ENCODE peak calls at places on chromosomes 4 and X, in eight cellular contexts. One of them, this sample, is unnamed.

GRCh38 chr4:139575072-139575471 is 19.1 kb upstream of the SETD7 start:
- DNase-seq in fibroblast of pulmonary artery: no peak
- DNase-seq in HCT116: no peak
- DNase-seq in stomach: no peak
- DNase-seq in Jurkat, Clone E6-1: no peak
- DNase-seq in MG63: no peak
- DNase-seq in MM.1S: no peak
- DNase-seq in H7: no peak
- DNase-seq in this sample: no peak

GRCh38 chr4:9875516-9875915 is 94.1 kb downstream of the DRD5 start:
- DNase-seq in fibroblast of pulmonary artery: no peak
- DNase-seq in HCT116: no peak
- DNase-seq in stomach: no peak
- DNase-seq in Jurkat, Clone E6-1: peak
- DNase-seq in MG63: no peak
- DNase-seq in MM.1S: no peak
- DNase-seq in H7: no peak
- DNase-seq in this sample: no peak

GRCh38 chrX:53456254-53456653 is 22.1 kb upstream of the HSD17B10 start:
- DNase-seq in fibroblast of pulmonary artery: no peak
- DNase-seq in HCT116: no peak
- DNase-seq in stomach: no peak
- DNase-seq in Jurkat, Clone E6-1: no peak
- DNase-seq in MG63: no peak
- DNase-seq in MM.1S: no peak
- DNase-seq in H7: no peak
- DNase-seq in this sample: peak

GRCh38 chr4:41125558-41126311 is 88.6 kb downstream of the APBB2 start:
- DNase-seq in fibroblast of pulmonary artery: no peak
- DNase-seq in HCT116: no peak
- DNase-seq in stomach: no peak
- DNase-seq in Jurkat, Clone E6-1: no peak
- DNase-seq in MG63: peak
- DNase-seq in MM.1S: no peak
- DNase-seq in H7: no peak
- DNase-seq in this sample: no peak

GRCh38 chr4:77877771-77878170 is 15.1 kb downstream of the MRPL1 start:
- DNase-seq in fibroblast of pulmonary artery: no peak
- DNase-seq in HCT116: no peak
- DNase-seq in stomach: no peak
- DNase-seq in Jurkat, Clone E6-1: no peak
- DNase-seq in MG63: no peak
- DNase-seq in MM.1S: no peak
- DNase-seq in H7: peak
- DNase-seq in this sample: no peak

GRCh38 chrX:41558531-41558930 is 111.4 kb downstream of the NYX start:
- DNase-seq in fibroblast of pulmonary artery: peak
- DNase-seq in HCT116: no peak
- DNase-seq in stomach: no peak
- DNase-seq in Jurkat, Clone E6-1: peak
- DNase-seq in MG63: no peak
- DNase-seq in MM.1S: peak
- DNase-seq in H7: peak
- DNase-seq in this sample: no peak

GRCh38 chr4:42654606-42655005 is 2.3 kb downstream of the ATP8A1 start:
- DNase-seq in fibroblast of pulmonary artery: peak
- DNase-seq in HCT116: peak
- DNase-seq in stomach: no peak
- DNase-seq in Jurkat, Clone E6-1: no peak
- DNase-seq in MG63: peak
- DNase-seq in MM.1S: no peak
- DNase-seq in H7: no peak
- DNase-seq in this sample: no peak

GRCh38 chr4:110959041-110959643 is 336.3 kb upstream of the PITX2 start:
- DNase-seq in fibroblast of pulmonary artery: peak
- DNase-seq in HCT116: no peak
- DNase-seq in stomach: no peak
- DNase-seq in Jurkat, Clone E6-1: no peak
- DNase-seq in MG63: no peak
- DNase-seq in MM.1S: no peak
- DNase-seq in H7: no peak
- DNase-seq in this sample: no peak

GRCh38 chr4:3122081-3122563 is 47.6 kb downstream of the HTT start:
- DNase-seq in fibroblast of pulmonary artery: peak
- DNase-seq in HCT116: no peak
- DNase-seq in stomach: no peak
- DNase-seq in Jurkat, Clone E6-1: peak
- DNase-seq in MG63: no peak
- DNase-seq in MM.1S: no peak
- DNase-seq in H7: no peak
- DNase-seq in this sample: no peak

GRCh38 chrX:13492286-13492685 is 77.1 kb upstream of the EGFL6 start:
- DNase-seq in fibroblast of pulmonary artery: no peak
- DNase-seq in HCT116: no peak
- DNase-seq in stomach: no peak
- DNase-seq in Jurkat, Clone E6-1: no peak
- DNase-seq in MG63: no peak
- DNase-seq in MM.1S: no peak
- DNase-seq in H7: no peak
- DNase-seq in this sample: no peak

GRCh38 chrX:53694642-53695041 is 8.1 kb upstream of the HUWE1 start:
- DNase-seq in fibroblast of pulmonary artery: no peak
- DNase-seq in HCT116: no peak
- DNase-seq in stomach: no peak
- DNase-seq in Jurkat, Clone E6-1: no peak
- DNase-seq in MG63: no peak
- DNase-seq in MM.1S: no peak
- DNase-seq in H7: no peak
- DNase-seq in this sample: no peak

GRCh38 chr4:80305466-80305865 is 30.1 kb upstream of the CFAP299 start:
- DNase-seq in fibroblast of pulmonary artery: peak
- DNase-seq in HCT116: no peak
- DNase-seq in stomach: no peak
- DNase-seq in Jurkat, Clone E6-1: no peak
- DNase-seq in MG63: no peak
- DNase-seq in MM.1S: no peak
- DNase-seq in H7: no peak
- DNase-seq in this sample: no peak

GRCh38 chr4:182938213-182938645 is 21.0 kb upstream of the DCTD start:
- DNase-seq in fibroblast of pulmonary artery: peak
- DNase-seq in HCT116: peak
- DNase-seq in stomach: peak
- DNase-seq in Jurkat, Clone E6-1: peak
- DNase-seq in MG63: peak
- DNase-seq in MM.1S: peak
- DNase-seq in H7: peak
- DNase-seq in this sample: no peak

GRCh38 chr4:38298868-38299713 is 338.9 kb downstream of the PTTG2 start:
- DNase-seq in fibroblast of pulmonary artery: no peak
- DNase-seq in HCT116: no peak
- DNase-seq in stomach: no peak
- DNase-seq in Jurkat, Clone E6-1: no peak
- DNase-seq in MG63: no peak
- DNase-seq in MM.1S: no peak
- DNase-seq in H7: no peak
- DNase-seq in this sample: no peak

GRCh38 chr4:121668368-121669162 is 28.2 kb downstream of the ANXA5 start:
- DNase-seq in fibroblast of pulmonary artery: peak
- DNase-seq in HCT116: no peak
- DNase-seq in stomach: no peak
- DNase-seq in Jurkat, Clone E6-1: no peak
- DNase-seq in MG63: peak
- DNase-seq in MM.1S: no peak
- DNase-seq in H7: no peak
- DNase-seq in this sample: no peak

GRCh38 chrX:29965634-29966033 is 249.7 kb upstream of the MAGEB2 start:
- DNase-seq in fibroblast of pulmonary artery: no peak
- DNase-seq in HCT116: no peak
- DNase-seq in stomach: no peak
- DNase-seq in Jurkat, Clone E6-1: no peak
- DNase-seq in MG63: no peak
- DNase-seq in MM.1S: no peak
- DNase-seq in H7: no peak
- DNase-seq in this sample: no peak

GRCh38 chr4:102299708-102300107 is 45.6 kb downstream of the SLC39A8 start:
- DNase-seq in fibroblast of pulmonary artery: peak
- DNase-seq in HCT116: peak
- DNase-seq in stomach: peak
- DNase-seq in Jurkat, Clone E6-1: peak
- DNase-seq in MG63: peak
- DNase-seq in MM.1S: peak
- DNase-seq in H7: peak
- DNase-seq in this sample: no peak

GRCh38 chr4:56622176-56622575 is 58.9 kb downstream of the HOPX start:
- DNase-seq in fibroblast of pulmonary artery: no peak
- DNase-seq in HCT116: no peak
- DNase-seq in stomach: no peak
- DNase-seq in Jurkat, Clone E6-1: no peak
- DNase-seq in MG63: no peak
- DNase-seq in MM.1S: no peak
- DNase-seq in H7: no peak
- DNase-seq in this sample: no peak

DNA sequence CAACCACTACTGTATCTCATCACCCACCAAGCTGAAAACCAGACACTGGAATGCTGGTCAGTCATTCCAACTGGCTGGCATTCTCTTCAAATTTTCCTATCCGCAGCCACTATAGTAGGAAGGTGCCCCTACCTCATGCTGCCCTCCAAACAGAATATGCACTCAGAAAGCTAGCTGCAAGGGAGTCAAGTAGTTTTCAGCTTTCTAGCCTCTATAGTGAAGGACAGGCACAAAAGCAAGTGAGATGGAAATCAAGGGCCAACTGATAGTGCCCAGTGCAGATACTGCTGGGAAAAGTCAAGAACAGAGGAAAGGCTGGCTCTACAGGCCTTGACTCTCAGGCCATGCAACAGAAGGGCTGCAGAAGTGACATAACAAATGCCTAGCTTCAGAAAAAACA is 47.2 kb downstream of the BCOR start:
- DNase-seq in fibroblast of pulmonary artery: no peak
- DNase-seq in HCT116: no peak
- DNase-seq in stomach: no peak
- DNase-seq in Jurkat, Clone E6-1: no peak
- DNase-seq in MG63: no peak
- DNase-seq in MM.1S: no peak
- DNase-seq in H7: no peak
- DNase-seq in this sample: no peak
- H3K4me3 ChIP-seq in fibroblast of pulmonary artery: no peak
- H3K4me3 ChIP-seq in HCT116: no peak
- H3K4me3 ChIP-seq in stomach: no peak
- H3K4me3 ChIP-seq in Jurkat, Clone E6-1: no peak
- H3K4me3 ChIP-seq in MG63: no peak
- H3K4me3 ChIP-seq in MM.1S: no peak
- H3K4me3 ChIP-seq in H7: no peak
- H3K4me3 ChIP-seq in this sample: no peak

DNA sequence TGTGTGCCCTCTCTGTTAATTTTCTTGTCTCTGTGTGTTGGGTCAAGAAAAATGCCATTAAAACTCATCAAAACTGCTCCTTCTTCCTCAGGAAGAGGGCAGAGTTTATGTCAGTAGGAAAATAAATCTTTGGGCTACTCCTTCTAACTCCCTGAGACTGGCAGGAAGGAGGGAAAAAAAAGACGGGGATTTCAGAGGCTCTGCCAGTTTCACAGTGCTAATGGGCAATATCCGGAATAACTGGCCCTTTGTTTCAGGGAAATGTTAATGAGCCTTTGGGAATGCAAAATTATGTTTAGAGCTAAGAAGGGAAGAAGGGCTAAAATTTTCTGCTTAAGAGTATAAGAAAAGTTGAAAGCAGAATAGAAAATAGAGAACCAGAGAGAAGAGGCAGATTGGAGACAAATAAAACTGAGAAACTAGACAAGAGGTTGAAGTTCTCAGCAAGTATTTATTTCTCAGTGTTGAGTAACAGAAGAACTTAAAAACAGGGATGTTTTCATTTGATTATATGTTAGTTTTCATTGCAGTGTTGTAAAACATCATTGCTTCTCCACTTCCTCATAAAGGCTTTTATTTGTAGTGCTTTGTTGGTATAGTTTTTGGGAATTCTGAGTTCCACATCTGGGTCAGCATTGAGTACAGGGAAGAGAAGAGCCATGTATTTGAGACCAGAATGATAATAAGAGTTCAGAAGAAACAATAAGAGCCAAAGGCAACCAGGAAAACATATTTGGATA is 19.8 kb downstream of the GABRB1 start:
- DNase-seq in fibroblast of pulmonary artery: no peak
- DNase-seq in HCT116: no peak
- DNase-seq in stomach: no peak
- DNase-seq in Jurkat, Clone E6-1: no peak
- DNase-seq in MG63: no peak
- DNase-seq in MM.1S: no peak
- DNase-seq in H7: no peak
- DNase-seq in this sample: no peak
- H3K4me3 ChIP-seq in fibroblast of pulmonary artery: no peak
- H3K4me3 ChIP-seq in HCT116: no peak
- H3K4me3 ChIP-seq in stomach: no peak
- H3K4me3 ChIP-seq in Jurkat, Clone E6-1: no peak
- H3K4me3 ChIP-seq in MG63: no peak
- H3K4me3 ChIP-seq in MM.1S: no peak
- H3K4me3 ChIP-seq in H7: no peak
- H3K4me3 ChIP-seq in this sample: no peak

GRCh38 chr4:62495039-62495438 is 1294.9 kb downstream of the ADGRL3 start:
- DNase-seq in fibroblast of pulmonary artery: peak
- DNase-seq in HCT116: no peak
- DNase-seq in stomach: no peak
- DNase-seq in Jurkat, Clone E6-1: no peak
- DNase-seq in MG63: no peak
- DNase-seq in MM.1S: no peak
- DNase-seq in H7: no peak
- DNase-seq in this sample: no peak
- H3K4me3 ChIP-seq in fibroblast of pulmonary artery: no peak
- H3K4me3 ChIP-seq in HCT116: no peak
- H3K4me3 ChIP-seq in stomach: no peak
- H3K4me3 ChIP-seq in Jurkat, Clone E6-1: no peak
- H3K4me3 ChIP-seq in MG63: no peak
- H3K4me3 ChIP-seq in MM.1S: no peak
- H3K4me3 ChIP-seq in H7: no peak
- H3K4me3 ChIP-seq in this sample: no peak

GRCh38 chr4:169109276-169109675 is 99.2 kb upstream of the CBR4 start:
- DNase-seq in fibroblast of pulmonary artery: no peak
- DNase-seq in HCT116: no peak
- DNase-seq in stomach: no peak
- DNase-seq in Jurkat, Clone E6-1: no peak
- DNase-seq in MG63: no peak
- DNase-seq in MM.1S: no peak
- DNase-seq in H7: no peak
- DNase-seq in this sample: no peak
- H3K4me3 ChIP-seq in fibroblast of pulmonary artery: no peak
- H3K4me3 ChIP-seq in HCT116: no peak
- H3K4me3 ChIP-seq in stomach: no peak
- H3K4me3 ChIP-seq in Jurkat, Clone E6-1: no peak
- H3K4me3 ChIP-seq in MG63: no peak
- H3K4me3 ChIP-seq in MM.1S: no peak
- H3K4me3 ChIP-seq in H7: no peak
- H3K4me3 ChIP-seq in this sample: no peak